ENCODE peak calls at places on chromosomes 16 and 17, in seven cellular contexts. F is colonic mucosa, D is H9, L is endothelial cell, W is choroid plexus epithelial cell, K is suprapubic skin, G is testis. M is an unnamed sample.

GRCh38 chr16:74297296-74297665 is 667 bp downstream of the PSMD7 start:
- DNase-seq in F (peak; percentile 35), W (peak; percentile 46), G (no peak), L (peak; percentile 16), K (no peak), D (no peak), M (peak; percentile 37)

GRCh38 chr17:41666708-41667279 is 21.9 kb upstream of the EIF1 start:
- DNase-seq in F (peak; percentile 92), L (peak; percentile 86), K (peak; percentile 95), G (peak; percentile 89), W (peak; percentile 76), D (peak; percentile 93), M (peak; percentile 86)

GRCh38 chr16:68200120-68200783 is 35.7 kb downstream of the ESRP2 start:
- DNase-seq in F (no peak), G (no peak), W (peak; percentile 63), K (no peak), L (no peak), D (no peak), M (peak; percentile 28)

GRCh38 chr16:30767767-30768465 is 5.8 kb downstream of the RNF40 start:
- DNase-seq in W (no peak), D (no peak), F (no peak), L (no peak), K (no peak), G (no peak), M (no peak)

GRCh38 chr16:31429314-31429713 is 1.2 kb upstream of the COX6A2 start:
- DNase-seq in L (no peak), G (peak; percentile 49), D (no peak), W (no peak), F (no peak), K (no peak), M (no peak)

GRCh38 chr17:55726440-55726839 is 3.8 kb upstream of the TMEM100 start:
- DNase-seq in W (peak; percentile 82), L (no peak), G (peak; percentile 61), F (peak; percentile 33), D (no peak), K (peak; percentile 85), M (no peak)

GRCh38 chr16:58264961-58265479 is 29.8 kb downstream of the PRSS54 start:
- DNase-seq in F (peak; percentile 59), K (no peak), L (no peak), D (no peak), W (peak; percentile 81), G (no peak), M (no peak)

GRCh38 chr17:40433551-40434384 is 9.5 kb upstream of the IGFBP4 start:
- DNase-seq in L (peak; percentile 48), W (peak; percentile 31), F (no peak), D (peak; percentile 90), K (no peak), G (no peak), M (no peak)

GRCh38 chr17:19753661-19754463 is 5.8 kb upstream of the ALDH3A1 start:
- DNase-seq in W (no peak), K (no peak), F (peak; percentile 63), D (no peak), G (no peak), L (no peak), M (no peak)

GRCh38 chr16:85552980-85553435 is 60.1 kb upstream of the GSE1 start:
- DNase-seq in G (no peak), W (no peak), L (peak; percentile 74), D (no peak), F (no peak), K (no peak), M (no peak)

GRCh38 chr16:85549766-85550421 is 63.2 kb upstream of the GSE1 start:
- DNase-seq in W (no peak), D (no peak), F (no peak), G (peak; percentile 33), L (no peak), K (no peak), M (no peak)

GRCh38 chr16:85551319-85551978 is 61.7 kb upstream of the GSE1 start:
- DNase-seq in D (no peak), K (no peak), G (no peak), F (peak; percentile 66), W (no peak), L (no peak), M (no peak)

GRCh38 chr16:85548375-85548774 is 64.7 kb upstream of the GSE1 start:
- DNase-seq in W (no peak), D (no peak), K (no peak), G (no peak), L (no peak), F (no peak), M (no peak)

GRCh38 chr16:85550422-85551318 is 62.5 kb upstream of the GSE1 start:
- DNase-seq in W (no peak), K (no peak), L (no peak), F (no peak), D (no peak), G (peak; percentile 37), M (no peak)
- TF ChIP-seq CTCF in W (peak; percentile 23), K (no peak), L (no peak), F (no peak), D (peak; percentile 41), G (no peak), M (no peak)

GRCh38 chr16:89972244-89973234 is 24.0 kb downstream of the DEF8 start:
- DNase-seq in K (peak; percentile 92), W (peak; percentile 92), F (peak; percentile 93), L (peak; percentile 96), G (peak; percentile 90), D (peak; percentile 90), M (peak; percentile 100)
- TF ChIP-seq CTCF in K (no peak), W (no peak), F (no peak), L (no peak), G (no peak), D (peak; percentile 15), M (peak; percentile 20)

DNA sequence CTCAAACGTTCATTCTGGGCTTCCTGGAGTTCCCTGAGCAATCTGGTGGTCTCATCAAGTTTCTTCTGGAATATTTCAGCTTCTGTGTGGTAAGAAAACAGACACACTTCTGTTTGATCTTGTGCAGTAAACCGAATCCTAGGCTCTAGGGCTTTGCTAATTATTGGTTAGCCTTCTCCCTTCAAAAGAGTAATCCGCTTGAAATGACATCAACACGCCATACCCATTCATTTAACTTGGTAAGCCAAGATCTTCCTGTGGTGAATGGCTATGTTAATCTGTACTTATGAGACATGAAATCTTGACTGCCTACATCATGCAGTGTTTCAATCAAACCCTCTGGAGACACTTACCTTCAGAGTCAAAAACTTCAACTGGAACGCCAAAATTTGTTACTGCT is 48.5 kb downstream of the BRD7 start:
- DNase-seq in L (no peak), D (no peak), W (no peak), K (no peak), F (no peak), G (no peak), M (no peak)
- TF ChIP-seq CTCF in L (no peak), D (no peak), W (no peak), K (no peak), F (no peak), G (no peak), M (no peak)

DNA sequence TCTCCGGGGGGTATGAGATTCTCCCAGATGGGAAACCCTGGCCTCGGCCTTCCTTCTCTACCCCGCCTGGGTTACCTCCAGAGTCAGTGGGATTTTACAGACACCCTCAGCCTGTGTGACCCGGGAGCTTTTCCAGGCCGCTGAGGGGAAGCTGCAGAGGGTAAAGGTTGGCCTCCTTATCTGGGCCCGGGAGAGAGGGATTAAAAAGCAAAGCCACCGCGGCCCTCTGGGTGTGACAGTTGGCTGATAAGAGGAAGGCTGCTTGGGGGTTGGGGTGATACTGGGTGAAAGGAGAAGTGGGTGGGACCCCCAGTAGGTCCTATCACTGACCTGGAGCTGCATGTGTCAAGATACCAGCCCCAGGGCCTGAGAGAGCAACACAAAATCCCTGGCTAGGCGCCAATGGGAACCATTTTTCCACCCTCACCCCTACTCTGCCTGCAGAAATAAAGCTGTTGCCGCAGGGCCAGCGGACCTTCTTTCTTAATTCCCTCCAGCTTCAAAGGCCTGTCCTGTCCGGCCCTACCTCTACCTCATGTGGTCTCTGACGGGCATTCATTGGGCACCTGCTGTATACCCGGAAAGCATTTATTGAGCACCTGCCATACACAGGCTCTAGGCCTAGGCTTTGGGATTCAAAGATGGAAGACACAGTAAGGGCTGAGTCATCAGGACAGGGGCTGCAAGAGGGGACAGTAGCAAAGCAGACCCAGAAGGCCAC is 77.6 kb upstream of the GSE1 start:
- DNase-seq in G (no peak), K (no peak), F (peak; percentile 86), L (no peak), D (no peak), W (no peak), M (no peak)
- TF ChIP-seq CTCF in G (no peak), K (no peak), F (no peak), L (no peak), D (no peak), W (no peak), M (no peak)

DNA sequence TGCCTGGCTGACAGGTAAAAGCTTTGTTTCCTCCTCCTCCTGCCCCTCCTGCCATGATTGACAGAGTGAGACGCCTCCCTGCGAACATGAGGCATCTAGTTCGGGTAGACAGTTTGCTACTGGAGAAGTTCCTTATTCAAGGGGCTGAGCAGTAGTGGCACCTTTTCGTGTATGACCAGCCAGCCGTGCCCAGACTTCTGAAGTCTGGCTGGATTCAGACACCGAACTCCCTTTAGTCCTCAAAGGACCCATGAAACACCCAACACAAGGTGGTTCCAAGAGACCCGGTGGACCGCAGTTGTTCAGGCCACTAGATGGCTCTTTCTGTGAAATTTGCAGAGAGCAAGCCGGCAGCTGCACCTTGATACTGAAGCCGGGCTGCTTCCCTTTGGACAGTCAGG is 192.8 kb downstream of the XYLT1 start:
- DNase-seq in D (peak; percentile 67), G (peak; percentile 51), W (peak; percentile 7), L (peak; percentile 18), F (peak; percentile 76), K (no peak), M (peak; percentile 31)
- TF ChIP-seq CTCF in D (peak; percentile 70), G (peak; percentile 3), W (peak; percentile 31), L (no peak), F (peak; percentile 29), K (no peak), M (peak; percentile 71)

GRCh38 chr17:17664073-17664470 is 17.2 kb upstream of the RAI1 start:
- DNase-seq in L (no peak), G (no peak), F (no peak), K (no peak), W (no peak), D (no peak), M (no peak)

GRCh38 chr17:17667231-17667630 is 14.0 kb upstream of the RAI1 start:
- DNase-seq in D (no peak), F (no peak), G (no peak), W (no peak), L (no peak), K (no peak), M (no peak)

GRCh38 chr17:17665255-17665654 is 16.0 kb upstream of the RAI1 start:
- DNase-seq in G (no peak), D (no peak), K (no peak), F (no peak), L (no peak), W (no peak), M (no peak)

GRCh38 chr17:17667947-17668346 is 13.3 kb upstream of the RAI1 start:
- DNase-seq in G (no peak), L (no peak), K (no peak), D (no peak), W (no peak), F (peak; percentile 52), M (no peak)

GRCh38 chr17:17666111-17666714 is 15.0 kb upstream of the RAI1 start:
- DNase-seq in D (no peak), W (peak; percentile 71), K (no peak), L (no peak), G (no peak), F (peak; percentile 54), M (no peak)
- TF ChIP-seq CTCF in D (no peak), W (no peak), K (no peak), L (no peak), G (no peak), F (no peak), M (no peak)